ENCODE peak calls at places on chromosomes 5 and 9, in four cellular contexts. F, C, V and K are unnamed samples.

GRCh38 chr5:56534102-56534501 is 281.2 kb upstream of the MAP3K1 start:
- DNase-seq in C (no peak), F (no peak), V (no peak), K (no peak)

GRCh38 chr9:136996361-136997281 is at the start of gene CLIC3:
- DNase-seq in F (no peak), C (peak), V (peak), K (no peak)

GRCh38 chr9:95627802-95628201 is 111.0 kb upstream of the PTCH1 start:
- DNase-seq in C (no peak), F (no peak), V (no peak), K (no peak)

GRCh38 chr5:173625686-173626500 is 9.4 kb upstream of the BOD1 start:
- DNase-seq in C (no peak), V (peak), F (no peak), K (peak)

GRCh38 chr9:130857864-130858730 is 23.0 kb downstream of the ABL1 start:
- DNase-seq in V (peak), F (peak), C (no peak), K (no peak)

GRCh38 chr5:134140530-134141201 is 26.2 kb downstream of the TCF7 start:
- DNase-seq in V (peak), F (peak), C (peak), K (peak)

GRCh38 chr5:174387448-174387847 is 336.9 kb upstream of the MSX2 start:
- DNase-seq in F (no peak), V (no peak), C (no peak), K (no peak)

GRCh38 chr5:148290271-148291195 is 21.7 kb upstream of the SPINK7 start:
- DNase-seq in F (no peak), C (no peak), V (peak), K (peak)

GRCh38 chr9:123248630-123249029 is 19.8 kb downstream of the STRBP start:
- DNase-seq in C (no peak), V (no peak), F (no peak), K (no peak)

GRCh38 chr5:14178671-14179211 is 35.6 kb downstream of the TRIO start:
- DNase-seq in V (peak), C (no peak), F (no peak), K (no peak)

GRCh38 chr9:16519001-16519400 is 351.5 kb downstream of the BNC2 start:
- DNase-seq in C (no peak), V (no peak), F (no peak), K (no peak)

GRCh38 chr9:123355761-123356520 is at the start of gene CRB2:
- DNase-seq in F (no peak), V (no peak), C (no peak), K (no peak)

GRCh38 chr5:137733922-137734695 is 1.8 kb downstream of the KLHL3 start:
- DNase-seq in C (no peak), V (no peak), F (no peak), K (no peak)

GRCh38 chr5:12274236-12274635 is 370.0 kb upstream of the CTNND2 start:
- DNase-seq in C (no peak), F (no peak), V (no peak), K (no peak)

GRCh38 chr5:174301848-174302625 is 256.5 kb downstream of the NSG2 start:
- DNase-seq in F (no peak), C (no peak), V (no peak), K (no peak)

GRCh38 chr5:177431317-177432142 is 5.1 kb downstream of the GRK6 start:
- DNase-seq in F (no peak), C (peak), V (no peak), K (peak)

GRCh38 chr5:180631549-180632392 is 17.6 kb downstream of the FLT4 start:
- DNase-seq in V (no peak), C (no peak), F (no peak), K (no peak)

GRCh38 chr9:127844821-127845359 is 9.6 kb downstream of the ENG start:
- DNase-seq in V (no peak), C (no peak), F (peak), K (no peak)

GRCh38 chr9:95007470-95007869 is 281.0 kb downstream of the AOPEP start:
- DNase-seq in V (peak), F (peak), C (no peak), K (no peak)

GRCh38 chr5:158287643-158288228 is 428.8 kb upstream of the CLINT1 start:
- DNase-seq in V (peak), C (no peak), F (no peak), K (no peak)

GRCh38 chr5:126683912-126684311 is 83.2 kb downstream of the PHAX start:
- DNase-seq in C (no peak), V (no peak), F (no peak), K (no peak)

GRCh38 chr5:16538001-16538400 is 72.4 kb upstream of the ZNF622 start:
- DNase-seq in F (no peak), C (no peak), V (no peak), K (no peak)

GRCh38 chr5:145937432-145938250 is 1.3 kb downstream of the SH3RF2 start:
- DNase-seq in V (no peak), F (no peak), C (no peak), K (peak)

GRCh38 chr9:135587658-135588057 is 26.1 kb downstream of the PAEP start:
- DNase-seq in F (no peak), V (no peak), C (no peak), K (no peak)

GRCh38 chr5:139660105-139660915 is 12.2 kb downstream of the CXXC5 start:
- DNase-seq in C (no peak), F (peak), V (peak), K (no peak)

GRCh38 chr5:154826-155225 is 36.5 kb upstream of the LRRC14B start:
- DNase-seq in C (no peak), F (no peak), V (no peak), K (no peak)

GRCh38 chr9:17735859-17736258 is 157.0 kb downstream of the SH3GL2 start:
- DNase-seq in C (no peak), F (no peak), V (no peak), K (no peak)

GRCh38 chr9:113738506-113738897 is 137.6 kb upstream of the ZNF618 start:
- DNase-seq in F (no peak), C (no peak), V (no peak), K (no peak)

GRCh38 chr9:99112750-99113417 is 8.0 kb downstream of the TGFBR1 start:
- DNase-seq in F (no peak), V (no peak), C (peak), K (no peak)

GRCh38 chr5:59711316-59711715 is 182.2 kb downstream of the PDE4D start:
- DNase-seq in V (no peak), C (no peak), F (no peak), K (no peak)

GRCh38 chr9:129609486-129610192 is 11.3 kb downstream of the C9orf50 start:
- DNase-seq in V (peak), F (peak), C (peak), K (peak)

GRCh38 chr9:128370752-128371621 is at the start of gene URM1:
- DNase-seq in C (peak), V (peak), F (peak), K (peak)

GRCh38 chr9:38017149-38017884 is 51.7 kb downstream of the SHB start:
- DNase-seq in V (peak), C (no peak), F (peak), K (no peak)

GRCh38 chr5:135955525-135955924 is 742 bp upstream of the LECT2 start:
- DNase-seq in C (no peak), F (no peak), V (no peak), K (no peak)

GRCh38 chr5:150523472-150524350 is 15.8 kb downstream of the NDST1 start:
- DNase-seq in F (peak), C (no peak), V (peak), K (peak)

GRCh38 chr5:112957970-112958773 is 18.4 kb upstream of the DCP2 start:
- DNase-seq in C (no peak), F (peak), V (peak), K (peak)

GRCh38 chr9:101311759-101312420 is 72.9 kb downstream of the BAAT start:
- DNase-seq in F (peak), C (no peak), V (peak), K (peak)

DNA sequence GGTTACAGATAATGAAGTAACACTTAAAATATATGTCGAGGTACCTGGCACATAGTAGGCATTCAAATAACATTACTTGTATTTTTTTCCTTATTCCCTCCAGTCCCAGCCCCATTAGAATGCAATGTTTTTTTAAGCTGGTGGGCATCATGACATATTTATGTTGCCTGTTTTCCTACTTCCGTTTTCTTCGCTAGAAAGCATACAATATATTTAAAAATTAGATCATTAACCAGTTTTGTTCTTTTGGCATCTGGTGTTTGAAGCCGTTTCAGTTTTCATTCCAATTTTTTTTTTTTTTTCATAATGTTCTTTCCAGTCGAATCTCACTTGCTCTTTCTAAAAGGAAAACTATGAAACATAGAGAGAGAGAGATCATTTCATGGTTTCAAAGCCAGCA is 228.2 kb upstream of the C9orf72 start:
- DNase-seq in F (no peak), C (no peak), V (no peak), K (no peak)
- TF ChIP-seq CTCF in F (no peak), C (no peak), V (no peak), K (no peak)

GRCh38 chr9:87702921-87703320 is 23.0 kb upstream of the CTSL start:
- DNase-seq in F (no peak), C (no peak), V (no peak), K (no peak)
- TF ChIP-seq CTCF in F (no peak), C (no peak), V (no peak), K (no peak)

GRCh38 chr9:133426011-133426410 is 3.8 kb downstream of the ADAMTS13 start:
- DNase-seq in V (no peak), C (no peak), F (no peak), K (no peak)

GRCh38 chr9:133421615-133422542 is at the start of gene ADAMTS13:
- DNase-seq in C (no peak), F (no peak), V (peak), K (peak)

GRCh38 chr9:133423216-133423615 is 1.0 kb downstream of the ADAMTS13 start:
- DNase-seq in F (no peak), C (no peak), V (no peak), K (no peak)

GRCh38 chr9:133425049-133425632 is 3.0 kb downstream of the ADAMTS13 start:
- DNase-seq in C (no peak), F (no peak), V (no peak), K (no peak)

GRCh38 chr9:133424187-133424586 is 2.0 kb downstream of the ADAMTS13 start:
- DNase-seq in C (no peak), F (no peak), V (no peak), K (no peak)
- TF ChIP-seq CTCF in C (no peak), F (no peak), V (no peak), K (no peak)

GRCh38 chr5:20601678-20602100 is 613.7 kb upstream of the CDH18 start:
- DNase-seq in C (no peak), F (no peak), V (no peak), K (no peak)
- TF ChIP-seq CTCF in C (no peak), F (no peak), V (no peak), K (no peak)

DNA sequence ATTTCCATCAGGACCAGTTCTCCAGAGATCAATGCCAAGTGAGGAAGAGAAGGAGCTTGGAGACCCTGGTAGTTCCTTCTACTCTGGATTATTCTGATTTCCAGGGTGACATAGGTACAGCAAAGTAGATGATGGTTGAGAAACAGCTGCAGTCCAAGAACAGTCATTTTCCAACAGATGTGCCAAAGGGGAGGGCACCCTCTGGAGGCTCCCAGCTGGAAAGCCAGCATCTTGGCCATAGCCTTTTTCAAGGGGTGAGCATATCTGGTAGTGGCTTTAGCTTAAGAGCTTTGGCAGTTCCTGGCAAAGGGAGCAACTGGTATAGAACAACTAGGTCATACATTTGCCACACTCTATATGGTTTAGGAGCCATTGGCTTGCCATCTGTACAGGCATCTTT is 492.7 kb downstream of the RASEF start:
- DNase-seq in C (no peak), F (no peak), V (peak), K (no peak)
- TF ChIP-seq CTCF in C (no peak), F (no peak), V (no peak), K (no peak)